ENCODE peak calls at places on chromosomes 3 and 15, in six cellular contexts. One of them, this sample, is unnamed.

GRCh38 chr3:133464573-133464972 is 64.7 kb downstream of the BFSP2 start:
- DNase-seq in mesendoderm: no peak
- DNase-seq in neural progenitor cell: peak
- DNase-seq in A549: peak
- DNase-seq in MM.1S: peak
- DNase-seq in astrocyte: peak
- DNase-seq in this sample: no peak

GRCh38 chr15:60905587-60905986 is 323.5 kb downstream of the RORA start:
- DNase-seq in mesendoderm: peak
- DNase-seq in neural progenitor cell: peak
- DNase-seq in A549: no peak
- DNase-seq in MM.1S: peak
- DNase-seq in astrocyte: no peak
- DNase-seq in this sample: no peak

GRCh38 chr3:129439381-129439816 is 349 bp downstream of the MBD4 start:
- DNase-seq in mesendoderm: peak
- DNase-seq in neural progenitor cell: peak
- DNase-seq in A549: peak
- DNase-seq in MM.1S: peak
- DNase-seq in astrocyte: no peak
- DNase-seq in this sample: no peak

GRCh38 chr3:59108091-59108815 is 58.4 kb upstream of the CFAP20DC start:
- DNase-seq in mesendoderm: peak
- DNase-seq in neural progenitor cell: no peak
- DNase-seq in A549: no peak
- DNase-seq in MM.1S: no peak
- DNase-seq in astrocyte: no peak
- DNase-seq in this sample: no peak

GRCh38 chr3:119871571-119871970 is 89.7 kb downstream of the NR1I2 start:
- DNase-seq in mesendoderm: no peak
- DNase-seq in neural progenitor cell: no peak
- DNase-seq in A549: no peak
- DNase-seq in MM.1S: no peak
- DNase-seq in astrocyte: no peak
- DNase-seq in this sample: no peak

GRCh38 chr3:38003371-38003816 is 12.8 kb downstream of the VILL start:
- DNase-seq in mesendoderm: peak
- DNase-seq in neural progenitor cell: peak
- DNase-seq in A549: peak
- DNase-seq in MM.1S: no peak
- DNase-seq in astrocyte: no peak
- DNase-seq in this sample: peak

GRCh38 chr3:155188036-155188435 is 105.4 kb downstream of the STRIT1 start:
- DNase-seq in mesendoderm: no peak
- DNase-seq in neural progenitor cell: no peak
- DNase-seq in A549: no peak
- DNase-seq in MM.1S: no peak
- DNase-seq in astrocyte: no peak
- DNase-seq in this sample: no peak

GRCh38 chr3:183285828-183286457 is 32.9 kb downstream of the B3GNT5 start:
- DNase-seq in mesendoderm: peak
- DNase-seq in neural progenitor cell: no peak
- DNase-seq in A549: peak
- DNase-seq in MM.1S: peak
- DNase-seq in astrocyte: peak
- DNase-seq in this sample: peak

GRCh38 chr3:72230774-72231379 is 445.9 kb upstream of the PROK2 start:
- DNase-seq in mesendoderm: no peak
- DNase-seq in neural progenitor cell: no peak
- DNase-seq in A549: no peak
- DNase-seq in MM.1S: no peak
- DNase-seq in astrocyte: no peak
- DNase-seq in this sample: no peak

GRCh38 chr15:82538961-82539689 is 1.1 kb downstream of the RPS17 start:
- DNase-seq in mesendoderm: peak
- DNase-seq in neural progenitor cell: no peak
- DNase-seq in A549: no peak
- DNase-seq in MM.1S: no peak
- DNase-seq in astrocyte: no peak
- DNase-seq in this sample: no peak

GRCh38 chr3:59247402-59247841 is 197.6 kb upstream of the CFAP20DC start:
- DNase-seq in mesendoderm: peak
- DNase-seq in neural progenitor cell: no peak
- DNase-seq in A549: no peak
- DNase-seq in MM.1S: no peak
- DNase-seq in astrocyte: peak
- DNase-seq in this sample: peak

GRCh38 chr3:56595956-56596355 is 39.0 kb downstream of the CCDC66 start:
- DNase-seq in mesendoderm: no peak
- DNase-seq in neural progenitor cell: no peak
- DNase-seq in A549: no peak
- DNase-seq in MM.1S: no peak
- DNase-seq in astrocyte: no peak
- DNase-seq in this sample: no peak

GRCh38 chr15:38463893-38464292 is 10.0 kb downstream of the FAM98B start:
- DNase-seq in mesendoderm: no peak
- DNase-seq in neural progenitor cell: no peak
- DNase-seq in A549: no peak
- DNase-seq in MM.1S: no peak
- DNase-seq in astrocyte: no peak
- DNase-seq in this sample: no peak

GRCh38 chr15:28956491-28956890 is 70.7 kb downstream of the APBA2 start:
- DNase-seq in mesendoderm: no peak
- DNase-seq in neural progenitor cell: no peak
- DNase-seq in A549: no peak
- DNase-seq in MM.1S: no peak
- DNase-seq in astrocyte: no peak
- DNase-seq in this sample: no peak

GRCh38 chr3:194851254-194851653 is 165.6 kb downstream of the FAM43A start:
- DNase-seq in mesendoderm: no peak
- DNase-seq in neural progenitor cell: no peak
- DNase-seq in A549: no peak
- DNase-seq in MM.1S: no peak
- DNase-seq in astrocyte: no peak
- DNase-seq in this sample: no peak

GRCh38 chr3:25493786-25494185 is 65.7 kb downstream of the RARB start:
- DNase-seq in mesendoderm: no peak
- DNase-seq in neural progenitor cell: no peak
- DNase-seq in A549: peak
- DNase-seq in MM.1S: no peak
- DNase-seq in astrocyte: peak
- DNase-seq in this sample: no peak

GRCh38 chr3:11626084-11626463 is 17.6 kb downstream of the VGLL4 start:
- DNase-seq in mesendoderm: no peak
- DNase-seq in neural progenitor cell: no peak
- DNase-seq in A549: no peak
- DNase-seq in MM.1S: no peak
- DNase-seq in astrocyte: no peak
- DNase-seq in this sample: no peak

GRCh38 chr3:11711826-11712225 is 68.1 kb upstream of the VGLL4 start:
- DNase-seq in mesendoderm: no peak
- DNase-seq in neural progenitor cell: no peak
- DNase-seq in A549: no peak
- DNase-seq in MM.1S: no peak
- DNase-seq in astrocyte: no peak
- DNase-seq in this sample: no peak

DNA sequence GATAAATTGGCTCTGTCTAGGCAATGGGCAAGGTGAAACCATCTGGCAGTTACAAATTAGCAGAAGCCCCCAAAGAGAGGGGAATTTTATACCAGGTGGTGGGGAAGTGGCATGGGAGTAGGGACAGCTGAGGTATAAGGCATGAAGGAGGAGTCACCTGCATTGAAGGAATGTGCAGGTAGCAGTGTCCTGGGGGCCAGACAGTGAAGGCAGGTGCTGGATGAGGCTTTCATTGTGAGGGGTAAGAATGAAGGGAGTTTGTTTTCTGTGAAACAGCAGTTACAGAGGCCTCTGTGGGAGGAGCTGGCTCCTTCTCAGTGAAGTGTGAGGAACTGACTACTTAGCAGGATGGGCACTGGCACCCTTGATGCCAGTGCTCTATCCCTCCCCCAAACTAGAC is 19.1 kb upstream of the PXYLP1 start:
- DNase-seq in mesendoderm: no peak
- DNase-seq in neural progenitor cell: no peak
- DNase-seq in A549: no peak
- DNase-seq in MM.1S: no peak
- DNase-seq in astrocyte: no peak
- DNase-seq in this sample: no peak
- H3K4me2 ChIP-seq in mesendoderm: no peak
- H3K4me2 ChIP-seq in neural progenitor cell: no peak
- H3K4me2 ChIP-seq in A549: no peak
- H3K4me2 ChIP-seq in MM.1S: no peak
- H3K4me2 ChIP-seq in astrocyte: no peak
- H3K4me2 ChIP-seq in this sample: no peak

GRCh38 chr15:64008177-64008576 is 38.1 kb downstream of the DAPK2 start:
- DNase-seq in mesendoderm: no peak
- DNase-seq in neural progenitor cell: no peak
- DNase-seq in A549: no peak
- DNase-seq in MM.1S: no peak
- DNase-seq in astrocyte: no peak
- DNase-seq in this sample: no peak

GRCh38 chr15:64009798-64010241 is 36.5 kb downstream of the DAPK2 start:
- DNase-seq in mesendoderm: no peak
- DNase-seq in neural progenitor cell: no peak
- DNase-seq in A549: no peak
- DNase-seq in MM.1S: no peak
- DNase-seq in astrocyte: peak
- DNase-seq in this sample: peak

GRCh38 chr15:64013179-64014043 is 32.9 kb downstream of the DAPK2 start:
- DNase-seq in mesendoderm: no peak
- DNase-seq in neural progenitor cell: peak
- DNase-seq in A549: no peak
- DNase-seq in MM.1S: no peak
- DNase-seq in astrocyte: peak
- DNase-seq in this sample: peak

GRCh38 chr15:64009241-64009640 is 37.0 kb downstream of the DAPK2 start:
- DNase-seq in mesendoderm: no peak
- DNase-seq in neural progenitor cell: no peak
- DNase-seq in A549: no peak
- DNase-seq in MM.1S: no peak
- DNase-seq in astrocyte: no peak
- DNase-seq in this sample: no peak

DNA sequence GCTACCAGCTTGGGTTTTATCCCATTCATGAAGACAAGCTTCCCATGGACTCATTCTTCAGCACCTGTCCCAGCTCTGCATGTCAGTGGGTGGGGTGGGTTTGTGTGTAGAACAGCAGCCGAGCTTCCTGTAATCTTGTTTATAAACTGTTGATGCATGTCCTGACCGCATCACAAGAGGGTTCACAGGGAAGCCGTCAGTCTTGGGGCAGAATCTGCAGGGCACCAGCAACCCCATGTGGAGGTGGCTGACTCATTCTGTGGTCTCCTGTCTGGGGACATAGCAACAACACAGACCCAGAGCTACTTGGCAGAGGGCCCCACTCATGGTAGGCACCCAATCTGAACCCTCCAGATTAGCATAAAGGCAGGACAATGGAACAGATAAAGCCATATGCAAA is 35.6 kb downstream of the DAPK2 start:
- DNase-seq in mesendoderm: peak
- DNase-seq in neural progenitor cell: no peak
- DNase-seq in A549: peak
- DNase-seq in MM.1S: no peak
- DNase-seq in astrocyte: peak
- DNase-seq in this sample: peak
- H3K4me2 ChIP-seq in mesendoderm: no peak
- H3K4me2 ChIP-seq in neural progenitor cell: no peak
- H3K4me2 ChIP-seq in A549: no peak
- H3K4me2 ChIP-seq in MM.1S: no peak
- H3K4me2 ChIP-seq in astrocyte: peak
- H3K4me2 ChIP-seq in this sample: no peak

GRCh38 chr3:172043233-172043632 is 3.9 kb downstream of the FNDC3B start:
- DNase-seq in mesendoderm: no peak
- DNase-seq in neural progenitor cell: no peak
- DNase-seq in A549: no peak
- DNase-seq in MM.1S: no peak
- DNase-seq in astrocyte: no peak
- DNase-seq in this sample: no peak
- H3K4me2 ChIP-seq in mesendoderm: no peak
- H3K4me2 ChIP-seq in neural progenitor cell: no peak
- H3K4me2 ChIP-seq in A549: peak
- H3K4me2 ChIP-seq in MM.1S: no peak
- H3K4me2 ChIP-seq in astrocyte: peak
- H3K4me2 ChIP-seq in this sample: peak

GRCh38 chr15:84081391-84082168 is 154.0 kb upstream of the GOLGA6L4 start:
- DNase-seq in mesendoderm: no peak
- DNase-seq in neural progenitor cell: no peak
- DNase-seq in A549: no peak
- DNase-seq in MM.1S: no peak
- DNase-seq in astrocyte: peak
- DNase-seq in this sample: no peak
- H3K4me2 ChIP-seq in mesendoderm: no peak
- H3K4me2 ChIP-seq in neural progenitor cell: no peak
- H3K4me2 ChIP-seq in A549: no peak
- H3K4me2 ChIP-seq in MM.1S: no peak
- H3K4me2 ChIP-seq in astrocyte: peak
- H3K4me2 ChIP-seq in this sample: no peak

GRCh38 chr3:125609384-125609783 is 14.1 kb upstream of the OSBPL11 start:
- DNase-seq in mesendoderm: no peak
- DNase-seq in neural progenitor cell: no peak
- DNase-seq in A549: no peak
- DNase-seq in MM.1S: no peak
- DNase-seq in astrocyte: no peak
- DNase-seq in this sample: no peak

GRCh38 chr3:125608419-125608818 is 13.1 kb upstream of the OSBPL11 start:
- DNase-seq in mesendoderm: no peak
- DNase-seq in neural progenitor cell: no peak
- DNase-seq in A549: no peak
- DNase-seq in MM.1S: no peak
- DNase-seq in astrocyte: no peak
- DNase-seq in this sample: no peak

GRCh38 chr3:125606291-125606690 is 11.0 kb upstream of the OSBPL11 start:
- DNase-seq in mesendoderm: peak
- DNase-seq in neural progenitor cell: no peak
- DNase-seq in A549: no peak
- DNase-seq in MM.1S: no peak
- DNase-seq in astrocyte: no peak
- DNase-seq in this sample: no peak

GRCh38 chr3:125602752-125603649 is 7.7 kb upstream of the OSBPL11 start:
- DNase-seq in mesendoderm: no peak
- DNase-seq in neural progenitor cell: peak
- DNase-seq in A549: peak
- DNase-seq in MM.1S: no peak
- DNase-seq in astrocyte: peak
- DNase-seq in this sample: peak

DNA sequence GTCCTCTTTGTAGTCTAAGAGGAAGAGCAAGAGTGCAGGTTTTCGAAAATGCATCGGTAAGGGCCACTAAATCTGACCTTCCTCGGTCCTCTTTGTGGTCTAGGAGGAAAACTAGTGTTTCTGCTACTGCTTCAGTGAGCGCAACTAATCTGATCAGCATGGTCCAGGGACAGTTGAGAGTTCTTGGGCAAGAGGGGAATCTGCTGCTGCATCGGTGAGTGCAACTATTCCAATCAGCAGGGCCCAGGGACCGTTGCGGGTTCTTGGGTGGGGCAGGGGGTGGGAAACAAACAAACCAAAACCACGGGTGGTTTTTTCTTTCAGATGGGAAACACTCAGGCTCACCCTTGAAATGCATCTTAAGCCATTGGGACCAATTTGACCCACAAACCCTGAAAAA is 10.5 kb upstream of the OSBPL11 start:
- DNase-seq in mesendoderm: no peak
- DNase-seq in neural progenitor cell: peak
- DNase-seq in A549: no peak
- DNase-seq in MM.1S: no peak
- DNase-seq in astrocyte: no peak
- DNase-seq in this sample: no peak
- H3K4me2 ChIP-seq in mesendoderm: no peak
- H3K4me2 ChIP-seq in neural progenitor cell: peak
- H3K4me2 ChIP-seq in A549: no peak
- H3K4me2 ChIP-seq in MM.1S: no peak
- H3K4me2 ChIP-seq in astrocyte: no peak
- H3K4me2 ChIP-seq in this sample: no peak